ENCODE peak calls at places on chromosomes 6 and 20, in four cellular contexts. L is NCI-H1436; J is activated CD4-positive, alpha-beta T cell treated with anti-CD3 and anti-CD28 coated beads, Interleukin-2, amount 50 U/mL, for 48 hours; I is activated naive CD4-positive, alpha-beta T cell treated with Interleukin-2 at 50 U/mL for 16 hours. F is an unnamed sample.

GRCh38 chr6:30955367-30956042 is 14.7 kb downstream of the MUCL3 start:
- DNase-seq in L (peak; percentile 66), I (peak; percentile 75), J (peak; percentile 77), F (no peak)

GRCh38 chr6:5490495-5491069 is 229.3 kb downstream of the FARS2 start:
- DNase-seq in L (peak; percentile 27), J (no peak), I (no peak), F (no peak)

GRCh38 chr6:84258268-84258667 is 30.8 kb upstream of the CEP162 start:
- DNase-seq in J (no peak), I (no peak), L (no peak), F (no peak)

GRCh38 chr20:61448396-61448795 is 196.3 kb downstream of the CDH4 start:
- DNase-seq in J (no peak), L (no peak), I (no peak), F (no peak)

GRCh38 chr6:16146028-16146427 is 17.1 kb downstream of the MYLIP start:
- DNase-seq in L (no peak), J (no peak), I (no peak), F (no peak)

GRCh38 chr6:118387921-118388701 is 160.0 kb upstream of the PLN start:
- DNase-seq in L (no peak), J (no peak), I (no peak), F (no peak)

GRCh38 chr6:105374010-105374420 is 28.9 kb downstream of the PREP start:
- DNase-seq in L (no peak), J (no peak), I (no peak), F (no peak)

GRCh38 chr6:62541502-62541901 is 255.5 kb upstream of the KHDRBS2 start:
- DNase-seq in J (no peak), I (no peak), L (no peak), F (no peak)

GRCh38 chr6:133546098-133546497 is 304.9 kb downstream of the EYA4 start:
- DNase-seq in I (no peak), L (no peak), J (no peak), F (no peak)

GRCh38 chr6:56766806-56767178 is 124.1 kb upstream of the DST start:
- DNase-seq in I (no peak), L (no peak), J (no peak), F (no peak)

GRCh38 chr6:118284736-118285360 is 263.2 kb upstream of the PLN start:
- DNase-seq in I (no peak), J (no peak), L (no peak), F (no peak)

GRCh38 chr6:20246107-20246506 is 33.8 kb upstream of the MBOAT1 start:
- DNase-seq in L (no peak), J (no peak), I (no peak), F (no peak)

GRCh38 chr6:53734473-53735299 is 60.1 kb upstream of the LRRC1 start:
- DNase-seq in J (peak; percentile 48), L (no peak), I (peak; percentile 16), F (no peak)

GRCh38 chr6:63307581-63308246 is 12.1 kb downstream of the LGSN start:
- DNase-seq in L (no peak), I (no peak), J (no peak), F (no peak)

GRCh38 chr20:1306316-1307135 is 22.4 kb downstream of the SDCBP2 start:
- DNase-seq in J (no peak), L (no peak), I (no peak), F (no peak)

GRCh38 chr20:11229772-11230171 is 556.0 kb upstream of the JAG1 start:
- DNase-seq in L (no peak), J (no peak), I (no peak), F (no peak)

GRCh38 chr6:108627692-108628565 is 67.2 kb downstream of the FOXO3 start:
- DNase-seq in J (no peak), L (no peak), I (no peak), F (no peak)

GRCh38 chr20:10074513-10074912 is 39.7 kb downstream of the ANKEF1 start:
- DNase-seq in L (peak; percentile 16), J (no peak), I (no peak), F (no peak)

GRCh38 chr6:7697820-7698623 is 27.9 kb upstream of the BMP6 start:
- DNase-seq in I (no peak), L (no peak), J (no peak), F (no peak)

GRCh38 chr6:33589723-33590530 is 9.9 kb upstream of the BAK1 start:
- DNase-seq in I (peak; percentile 39), L (peak; percentile 53), J (peak; percentile 63), F (no peak)

GRCh38 chr6:36915599-36915998 is 29.8 kb downstream of the C6orf89 start:
- DNase-seq in J (no peak), L (no peak), I (no peak), F (no peak)